ENCODE peak calls at places on chromosomes 13 and 19, in four cellular contexts. C, V, J and A are unnamed samples.

GRCh38 chr13:108020027-108020426 is 195.3 kb downstream of the LIG4 start:
- DNase-seq in J (no peak), C (no peak), V (no peak), A (no peak)

GRCh38 chr13:60931858-60932546 is 483.6 kb downstream of the PCDH20 start:
- DNase-seq in V (no peak), J (no peak), C (no peak), A (no peak)

GRCh38 chr13:106415971-106416370 is 119.5 kb downstream of the EFNB2 start:
- DNase-seq in J (no peak), C (no peak), V (no peak), A (no peak)

GRCh38 chr13:44685641-44686040 is 109.5 kb upstream of the TSC22D1 start:
- DNase-seq in V (no peak), C (no peak), J (no peak), A (no peak)

GRCh38 chr13:107348471-107348870 is 780.5 kb upstream of the ARGLU1 start:
- DNase-seq in V (no peak), C (no peak), J (no peak), A (no peak)

GRCh38 chr13:88857256-88857655 is 1186.1 kb downstream of the SLITRK5 start:
- DNase-seq in V (no peak), J (no peak), C (no peak), A (no peak)

GRCh38 chr13:109412232-109412935 is 374.0 kb downstream of the IRS2 start:
- DNase-seq in J (no peak), C (no peak), V (no peak), A (no peak)

GRCh38 chr19:13579388-13580060 is 73.2 kb upstream of the CACNA1A start:
- DNase-seq in V (no peak), J (no peak), C (no peak), A (no peak)

GRCh38 chr13:76153239-76153638 is 517.1 kb downstream of the LMO7 start:
- DNase-seq in V (no peak), C (no peak), J (no peak), A (no peak)

GRCh38 chr13:95793018-95793555 is 116.1 kb downstream of the DNAJC3 start:
- DNase-seq in J (no peak), C (no peak), V (no peak), A (no peak)

GRCh38 chr19:16315825-16316505 is 8.7 kb upstream of the KLF2 start:
- DNase-seq in C (no peak), V (no peak), J (no peak), A (peak; percentile 88)

GRCh38 chr13:60519496-60519895 is 122.5 kb downstream of the TDRD3 start:
- DNase-seq in V (no peak), J (no peak), C (no peak), A (peak; percentile 12)

GRCh38 chr13:21550918-21551317 is 53.1 kb downstream of the MICU2 start:
- DNase-seq in J (no peak), V (no peak), C (no peak), A (no peak)

GRCh38 chr19:41149831-41150230 is 35.6 kb downstream of the CYP2F1 start:
- DNase-seq in J (no peak), C (no peak), V (no peak), A (no peak)

GRCh38 chr13:40631605-40632004 is 34.8 kb downstream of the FOXO1 start:
- DNase-seq in J (no peak), V (no peak), C (no peak), A (no peak)

GRCh38 chr13:33543631-33544030 is 258.1 kb upstream of the STARD13 start:
- DNase-seq in J (no peak), C (no peak), V (no peak), A (peak; percentile 51)

GRCh38 chr19:37507167-37507464 is 377 bp downstream of the ZNF793 start:
- DNase-seq in V (no peak), C (no peak), J (no peak), A (no peak)
- H3K4me3 ChIP-seq in V (peak overlapping the region; percentile 71), C (peak overlapping the region; percentile 65), J (peak overlapping the region; percentile 50), A (peak overlapping the region; percentile 64)

GRCh38 chr13:110542311-110542796 is 19.2 kb downstream of the RAB20 start:
- DNase-seq in J (no peak), V (no peak), C (no peak), A (no peak)

GRCh38 chr13:110549795-110550160 is 11.7 kb downstream of the RAB20 start:
- DNase-seq in J (no peak), C (no peak), V (peak; percentile 42), A (no peak)

GRCh38 chr13:110548891-110549794 is 12.4 kb downstream of the RAB20 start:
- DNase-seq in V (peak; percentile 15), J (no peak), C (no peak), A (no peak)

GRCh38 chr13:110546933-110547332 is 14.6 kb downstream of the RAB20 start:
- DNase-seq in C (peak; percentile 86), J (peak; percentile 90), V (peak; percentile 84), A (peak; percentile 86)

DNA sequence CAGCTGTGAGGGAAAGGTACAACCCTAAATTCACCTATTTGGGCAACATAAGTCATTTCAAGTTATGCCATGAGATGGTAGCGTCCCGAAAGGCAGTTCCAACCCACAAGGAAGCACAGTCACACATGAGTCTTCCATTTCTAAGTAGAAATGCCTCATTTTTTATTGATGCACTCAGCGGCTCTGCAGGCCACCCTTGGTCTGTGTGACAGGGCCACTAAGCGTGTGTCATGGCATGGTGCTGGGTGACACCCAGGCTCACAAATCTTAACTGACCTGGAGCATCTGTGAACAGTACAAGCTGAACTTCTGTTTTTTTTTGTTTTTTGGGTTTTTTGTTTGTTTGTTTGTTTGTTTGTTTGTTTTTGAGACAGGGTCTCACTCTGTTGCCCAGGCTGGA is 15.1 kb downstream of the RAB20 start:
- DNase-seq in J (no peak), V (peak; percentile 50), C (no peak), A (no peak)
- H3K4me1 ChIP-seq in J (no peaks in the 10 kb centered on the region), V (peaks cover 59% of the 10 kb centered on the region), C (peaks cover 24% of the 10 kb centered on the region), A (peaks cover 13% of the 10 kb centered on the region)

GRCh38 chr19:19711934-19712828 is 20.7 kb downstream of the ZNF14 start:
- DNase-seq in J (no peak), V (no peak), C (no peak), A (no peak)
- H3K9me3 ChIP-seq in J (peaks cover 100% of the 10 kb centered on the region), V (peaks cover 100% of the 10 kb centered on the region), C (peaks cover 27% of the 10 kb centered on the region), A (peaks cover 69% of the 10 kb centered on the region)

GRCh38 chr19:12194827-12195500 is 32.1 kb downstream of the ZNF136 start:
- DNase-seq in C (peak; percentile 93), V (peak; percentile 87), J (peak; percentile 95), A (peak; percentile 35)

GRCh38 chr19:12198136-12198535 is 35.2 kb downstream of the ZNF136 start:
- DNase-seq in C (no peak), V (no peak), J (no peak), A (no peak)

GRCh38 chr19:12200020-12200419 is 37.1 kb downstream of the ZNF136 start:
- DNase-seq in C (no peak), V (no peak), J (no peak), A (no peak)

DNA sequence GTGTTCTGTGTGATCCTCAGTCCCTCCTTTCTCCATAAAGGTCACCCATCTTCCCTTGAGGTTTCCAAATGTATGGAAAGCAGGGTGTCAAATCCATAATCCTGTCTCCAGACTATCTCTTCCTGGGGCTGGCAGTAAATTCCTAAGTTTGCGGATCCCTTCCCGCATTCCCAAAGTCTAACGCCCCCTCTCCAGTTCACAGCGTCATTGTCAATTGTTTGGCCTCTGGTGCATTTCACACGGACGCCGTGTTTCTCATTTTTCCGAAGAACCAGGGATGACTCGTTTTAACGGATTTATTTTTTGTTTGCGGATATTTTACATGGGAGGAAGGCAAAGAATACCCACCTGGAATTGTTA is 32.6 kb downstream of the ZNF136 start:
- DNase-seq in J (no peak), C (no peak), V (no peak), A (no peak)
- H3K4me3 ChIP-seq in J (peak overlapping the region; percentile 53), C (peak overlapping the region; percentile 67), V (peak overlapping the region; percentile 62), A (peak overlapping the region; percentile 28)

GRCh38 chr19:55674841-55675660 is at the start of gene EPN1:
- DNase-seq in C (peak; percentile 96), V (peak; percentile 99), J (peak; percentile 96), A (peak; percentile 97)

GRCh38 chr19:55675661-55676354 is 782 bp downstream of the EPN1 start:
- DNase-seq in J (no peak), C (no peak), V (no peak), A (no peak)

GRCh38 chr19:55673465-55673864 is 1.6 kb upstream of the EPN1 start:
- DNase-seq in C (no peak), V (no peak), J (no peak), A (no peak)

GRCh38 chr19:55673889-55674288 is 1.1 kb upstream of the EPN1 start:
- DNase-seq in V (no peak), J (no peak), C (no peak), A (no peak)

GRCh38 chr19:55674459-55674840 is 576 bp upstream of the EPN1 start:
- DNase-seq in J (no peak), V (no peak), C (no peak), A (no peak)
- H3K4me1 ChIP-seq in J (no peaks in the 10 kb centered on the region), V (peaks cover 93% of the 10 kb centered on the region), C (peaks cover 24% of the 10 kb centered on the region), A (peaks cover 3% of the 10 kb centered on the region)

GRCh38 chr19:10503002-10503789 is at the start of gene KEAP1:
- DNase-seq in C (peak; percentile 49), J (no peak), V (no peak), A (peak; percentile 40)
- H3K9me3 ChIP-seq in C (no peaks in the 10 kb centered on the region), J (no peaks in the 10 kb centered on the region), V (no peaks in the 10 kb centered on the region), A (no peaks in the 10 kb centered on the region)

GRCh38 chr13:93736909-93737308 is 510.3 kb downstream of the GPC6 start:
- DNase-seq in J (no peak), V (no peak), C (no peak), A (no peak)

GRCh38 chr13:93730780-93731179 is 504.2 kb downstream of the GPC6 start:
- DNase-seq in V (no peak), J (no peak), C (no peak), A (no peak)

GRCh38 chr13:93740334-93740733 is 513.7 kb downstream of the GPC6 start:
- DNase-seq in J (no peak), C (no peak), V (no peak), A (no peak)

DNA sequence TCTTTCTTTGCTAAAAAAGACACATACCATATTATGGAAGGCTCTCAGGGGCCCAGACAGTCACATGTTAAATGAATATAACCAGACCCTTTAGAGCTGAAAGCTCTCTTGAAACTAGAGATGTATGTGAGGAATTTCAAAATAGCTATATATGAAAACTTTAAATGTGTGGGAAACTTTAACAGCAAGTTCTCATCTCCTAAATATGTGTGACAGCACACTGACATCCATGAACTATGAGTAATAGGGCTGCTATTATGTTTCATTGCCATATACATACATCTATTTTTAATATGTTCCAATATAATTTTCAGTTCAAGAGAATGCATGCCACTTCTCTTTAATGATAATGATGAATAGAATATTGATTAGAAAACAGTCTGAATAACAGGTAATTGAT is 509.5 kb downstream of the GPC6 start:
- DNase-seq in V (no peak), C (no peak), J (no peak), A (no peak)
- H3K4me3 ChIP-seq in V (no peak overlapping the region), C (no peak overlapping the region), J (no peak overlapping the region), A (no peak overlapping the region)